ENCODE peak calls at places on chromosomes 3 and 15, in four cellular contexts. One of them, this sample, is unnamed.

GRCh38 chr3:192550356-192550755 is 177.0 kb downstream of the FGF12 start:
- DNase-seq in IMR-90: no peak
- DNase-seq in K562: no peak
- DNase-seq in HepG2: no peak
- DNase-seq in this sample: no peak

GRCh38 chr15:45126535-45127158 is 3.0 kb downstream of the DUOXA1 start:
- DNase-seq in K562: peak
- DNase-seq in IMR-90: peak
- DNase-seq in HepG2: peak
- DNase-seq in this sample: peak

GRCh38 chr15:37046876-37047614 is 53.3 kb downstream of the MEIS2 start:
- DNase-seq in HepG2: peak
- DNase-seq in K562: no peak
- DNase-seq in IMR-90: peak
- DNase-seq in this sample: no peak

GRCh38 chr15:88324241-88325065 is 67.9 kb upstream of the NTRK3 start:
- DNase-seq in HepG2: no peak
- DNase-seq in IMR-90: peak
- DNase-seq in K562: no peak
- DNase-seq in this sample: no peak

GRCh38 chr3:52109556-52110380 is 44.5 kb downstream of the POC1A start:
- DNase-seq in IMR-90: peak
- DNase-seq in HepG2: no peak
- DNase-seq in K562: no peak
- DNase-seq in this sample: no peak

GRCh38 chr3:47323431-47324277 is 40.9 kb downstream of the KLHL18 start:
- DNase-seq in IMR-90: peak
- DNase-seq in HepG2: no peak
- DNase-seq in K562: peak
- DNase-seq in this sample: no peak

GRCh38 chr3:89114841-89115223 is 7.4 kb downstream of the EPHA3 start:
- DNase-seq in K562: no peak
- DNase-seq in IMR-90: no peak
- DNase-seq in HepG2: no peak
- DNase-seq in this sample: no peak

GRCh38 chr15:52785672-52786406 is 4.3 kb downstream of the ONECUT1 start:
- DNase-seq in K562: no peak
- DNase-seq in IMR-90: no peak
- DNase-seq in HepG2: no peak
- DNase-seq in this sample: no peak

GRCh38 chr15:49415638-49416037 is 7.4 kb upstream of the FGF7 start:
- DNase-seq in IMR-90: peak
- DNase-seq in K562: no peak
- DNase-seq in HepG2: no peak
- DNase-seq in this sample: no peak

GRCh38 chr3:102605146-102605545 is 170.3 kb downstream of the ZPLD1 start:
- DNase-seq in K562: no peak
- DNase-seq in HepG2: no peak
- DNase-seq in IMR-90: no peak
- DNase-seq in this sample: no peak

GRCh38 chr3:12117473-12117872 is 41.2 kb downstream of the TIMP4 start:
- DNase-seq in IMR-90: no peak
- DNase-seq in K562: no peak
- DNase-seq in HepG2: no peak
- DNase-seq in this sample: no peak

GRCh38 chr3:149373235-149374125 is 4.0 kb downstream of the TM4SF1 start:
- DNase-seq in IMR-90: peak
- DNase-seq in HepG2: peak
- DNase-seq in K562: no peak
- DNase-seq in this sample: peak

GRCh38 chr15:51576911-51577500 is 45.6 kb downstream of the DMXL2 start:
- DNase-seq in IMR-90: peak
- DNase-seq in HepG2: no peak
- DNase-seq in K562: no peak
- DNase-seq in this sample: no peak

GRCh38 chr15:79101866-79102581 is 11.4 kb upstream of the RASGRF1 start:
- DNase-seq in K562: no peak
- DNase-seq in HepG2: no peak
- DNase-seq in IMR-90: peak
- DNase-seq in this sample: no peak

GRCh38 chr15:44289352-44289790 is 852 bp downstream of the GOLM2 start:
- DNase-seq in K562: no peak
- DNase-seq in IMR-90: no peak
- DNase-seq in HepG2: no peak
- DNase-seq in this sample: no peak

GRCh38 chr3:53978386-53978785 is 86.7 kb upstream of the SELENOK start:
- DNase-seq in IMR-90: no peak
- DNase-seq in K562: no peak
- DNase-seq in HepG2: no peak
- DNase-seq in this sample: no peak

GRCh38 chr3:133295199-133295901 is 104.5 kb upstream of the BFSP2 start:
- DNase-seq in IMR-90: peak
- DNase-seq in K562: no peak
- DNase-seq in HepG2: no peak
- DNase-seq in this sample: no peak

GRCh38 chr3:88180398-88180999 is 30.7 kb downstream of the C3orf38 start:
- DNase-seq in K562: no peak
- DNase-seq in IMR-90: peak
- DNase-seq in HepG2: no peak
- DNase-seq in this sample: peak

GRCh38 chr15:38868326-38869114 is 303.9 kb upstream of the RASGRP1 start:
- DNase-seq in K562: no peak
- DNase-seq in IMR-90: peak
- DNase-seq in HepG2: peak
- DNase-seq in this sample: peak

GRCh38 chr15:73051402-73051810 is 857 bp upstream of the NEO1 start:
- DNase-seq in IMR-90: no peak
- DNase-seq in HepG2: no peak
- DNase-seq in K562: peak
- DNase-seq in this sample: peak

GRCh38 chr15:74621936-74622335 is 6.3 kb downstream of the CLK3 start:
- DNase-seq in IMR-90: no peak
- DNase-seq in HepG2: no peak
- DNase-seq in K562: peak
- DNase-seq in this sample: no peak

GRCh38 chr3:142866841-142867631 is 21.8 kb downstream of the PCOLCE2 start:
- DNase-seq in K562: no peak
- DNase-seq in HepG2: no peak
- DNase-seq in IMR-90: no peak
- DNase-seq in this sample: peak

GRCh38 chr3:52528596-52529375 is 4.9 kb downstream of the NT5DC2 start:
- DNase-seq in IMR-90: no peak
- DNase-seq in HepG2: no peak
- DNase-seq in K562: no peak
- DNase-seq in this sample: no peak

GRCh38 chr3:13013151-13013561 is 60.1 kb downstream of the IQSEC1 start:
- DNase-seq in K562: peak
- DNase-seq in IMR-90: no peak
- DNase-seq in HepG2: no peak
- DNase-seq in this sample: no peak

GRCh38 chr3:20837676-20838302 is 651.8 kb upstream of the SGO1 start:
- DNase-seq in HepG2: no peak
- DNase-seq in K562: no peak
- DNase-seq in IMR-90: no peak
- DNase-seq in this sample: no peak

GRCh38 chr3:195821403-195822130 is 9.8 kb upstream of the MUC4 start:
- DNase-seq in IMR-90: no peak
- DNase-seq in K562: no peak
- DNase-seq in HepG2: no peak
- DNase-seq in this sample: no peak

GRCh38 chr15:70094690-70095311 is 2.9 kb downstream of the TLE3 start:
- DNase-seq in IMR-90: no peak
- DNase-seq in K562: no peak
- DNase-seq in HepG2: peak
- DNase-seq in this sample: no peak

GRCh38 chr15:28004143-28005003 is 94.7 kb downstream of the OCA2 start:
- DNase-seq in IMR-90: no peak
- DNase-seq in HepG2: no peak
- DNase-seq in K562: no peak
- DNase-seq in this sample: no peak

GRCh38 chr3:40504636-40505430 is 1.0 kb upstream of the ZNF620 start:
- DNase-seq in IMR-90: peak
- DNase-seq in K562: no peak
- DNase-seq in HepG2: peak
- DNase-seq in this sample: no peak

GRCh38 chr3:86774082-86774691 is 216.8 kb downstream of the VGLL3 start:
- DNase-seq in IMR-90: peak
- DNase-seq in HepG2: peak
- DNase-seq in K562: no peak
- DNase-seq in this sample: peak

GRCh38 chr3:13477946-13478345 is 2.2 kb upstream of the HDAC11 start:
- DNase-seq in IMR-90: no peak
- DNase-seq in HepG2: peak
- DNase-seq in K562: no peak
- DNase-seq in this sample: no peak

GRCh38 chr3:125386811-125387210 is 11.7 kb upstream of the ZNF148 start:
- DNase-seq in K562: no peak
- DNase-seq in HepG2: no peak
- DNase-seq in IMR-90: peak
- DNase-seq in this sample: no peak

GRCh38 chr3:111594205-111594604 is 941 bp downstream of the ZBED2 start:
- DNase-seq in HepG2: no peak
- DNase-seq in K562: no peak
- DNase-seq in IMR-90: peak
- DNase-seq in this sample: peak
- TF ChIP-seq MAZ in HepG2: no peak
- TF ChIP-seq MAZ in K562: no peak
- TF ChIP-seq MAZ in IMR-90: no peak
- TF ChIP-seq MAZ in this sample: no peak

DNA sequence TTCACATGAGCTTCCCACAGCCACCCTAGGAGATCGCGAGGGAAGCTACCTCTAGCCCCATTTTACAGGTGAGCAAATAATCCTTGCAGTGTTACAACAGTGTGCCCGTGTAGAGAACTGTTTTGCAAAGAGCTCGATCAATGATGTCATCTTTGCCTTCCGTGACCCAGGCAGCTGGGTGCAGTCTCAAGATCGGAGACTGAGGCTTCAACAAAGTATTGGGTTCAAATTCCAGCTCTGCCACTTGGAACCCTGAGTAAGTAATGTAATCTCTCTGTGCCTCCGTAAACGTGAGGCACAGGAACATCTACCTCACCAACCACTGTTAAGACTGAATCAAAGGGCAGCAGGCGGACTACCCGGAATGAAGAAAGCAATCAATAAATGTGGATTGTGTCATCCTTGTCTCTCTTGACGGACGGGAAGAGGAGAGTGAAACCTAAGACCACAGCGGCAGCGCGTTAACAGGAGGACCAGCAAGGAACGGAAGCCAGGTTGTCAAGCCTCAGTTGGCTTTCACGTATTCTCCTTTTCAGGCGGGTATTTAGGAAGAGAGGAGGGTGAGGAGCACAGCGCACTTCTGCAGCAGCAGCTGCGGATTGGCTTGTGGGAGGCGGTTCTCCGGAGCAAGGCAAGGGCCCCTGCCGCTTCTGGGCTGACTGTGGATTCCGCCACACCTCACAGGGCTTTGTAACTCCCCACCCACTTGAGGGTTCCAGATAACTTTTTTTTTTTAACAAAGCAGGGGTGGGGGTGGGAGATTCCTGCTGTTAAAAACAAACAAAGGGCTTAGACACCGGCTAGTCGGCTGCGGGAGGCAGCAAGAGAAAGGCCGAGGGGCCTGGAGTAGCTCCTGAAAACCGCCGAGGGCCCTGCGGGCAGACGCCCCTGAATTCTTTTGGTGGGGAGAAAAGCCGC is 1.5 kb upstream of the SMAD3 start:
- DNase-seq in HepG2: peak
- DNase-seq in IMR-90: peak
- DNase-seq in K562: peak
- DNase-seq in this sample: peak
- TF ChIP-seq POLR2A in HepG2: peak
- TF ChIP-seq POLR2A in IMR-90: no peak
- TF ChIP-seq POLR2A in K562: peak
- TF ChIP-seq POLR2A in this sample: no peak

DNA sequence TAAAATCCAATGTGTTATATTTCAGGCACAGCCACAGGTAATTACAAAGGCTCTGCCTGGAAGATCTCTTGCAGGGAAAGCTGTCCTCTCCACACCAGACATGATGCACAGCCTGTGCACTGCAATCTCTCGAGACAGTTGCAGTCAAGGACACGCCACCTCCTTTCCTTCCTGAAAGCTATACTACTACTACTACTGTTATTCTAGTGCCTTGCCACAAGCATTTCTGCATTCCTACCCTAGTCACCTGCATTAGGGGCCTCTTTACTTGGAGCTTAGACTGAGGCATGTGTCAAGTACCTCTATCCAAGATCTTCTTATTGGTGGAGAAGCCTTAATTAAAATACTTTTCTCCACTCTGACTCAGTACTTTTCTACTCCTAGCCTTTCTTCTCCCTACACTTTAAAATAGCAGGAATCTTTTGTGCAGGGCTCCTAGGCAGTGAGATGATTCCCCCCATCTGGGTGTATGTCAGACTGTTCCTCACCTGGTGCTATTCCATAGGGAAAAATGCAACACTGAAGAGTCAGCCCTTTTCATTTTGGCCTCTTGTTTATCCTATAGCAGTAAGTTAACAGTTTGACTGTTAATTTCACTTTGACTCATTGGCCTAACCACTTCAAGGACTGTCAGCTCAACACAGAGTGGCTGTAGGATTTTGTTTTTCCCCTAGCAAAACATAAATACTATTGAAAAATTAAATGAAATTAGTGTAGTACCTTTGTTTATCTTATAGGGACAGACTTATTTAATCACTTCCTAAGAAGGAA is 78.8 kb downstream of the ESYT3 start:
- DNase-seq in IMR-90: no peak
- DNase-seq in HepG2: no peak
- DNase-seq in K562: no peak
- DNase-seq in this sample: no peak
- TF ChIP-seq MAZ in IMR-90: no peak
- TF ChIP-seq MAZ in HepG2: no peak
- TF ChIP-seq MAZ in K562: no peak
- TF ChIP-seq MAZ in this sample: no peak

GRCh38 chr3:119580148-119580760 is 962 bp downstream of the ADPRH start:
- DNase-seq in IMR-90: no peak
- DNase-seq in HepG2: no peak
- DNase-seq in K562: no peak
- DNase-seq in this sample: peak
- TF ChIP-seq POLR2A in IMR-90: no peak
- TF ChIP-seq POLR2A in HepG2: no peak
- TF ChIP-seq POLR2A in K562: no peak
- TF ChIP-seq POLR2A in this sample: no peak

DNA sequence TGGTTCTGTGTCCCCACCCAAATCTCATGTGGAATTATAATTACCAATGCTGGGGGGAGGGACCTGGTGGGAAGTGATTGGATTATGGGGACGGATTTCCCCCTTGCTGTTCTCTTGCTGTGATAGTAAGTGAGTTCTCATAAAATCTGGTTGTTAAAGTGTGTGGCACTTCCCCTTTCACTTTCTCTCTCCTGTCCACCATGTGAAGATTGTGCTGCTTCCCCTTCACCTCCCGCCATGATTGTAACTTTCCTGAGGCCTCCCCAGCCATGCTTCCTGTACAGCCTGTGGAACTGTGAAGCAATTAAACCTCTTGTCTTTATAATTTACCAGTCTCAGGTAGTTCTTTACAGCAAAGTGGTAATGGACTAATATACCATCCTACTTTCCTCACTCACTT is 289.6 kb downstream of the EFHB start:
- DNase-seq in K562: no peak
- DNase-seq in HepG2: no peak
- DNase-seq in IMR-90: no peak
- DNase-seq in this sample: no peak
- TF ChIP-seq MAZ in K562: no peak
- TF ChIP-seq MAZ in HepG2: no peak
- TF ChIP-seq MAZ in IMR-90: no peak
- TF ChIP-seq MAZ in this sample: no peak